ENCODE peak calls at places on chromosomes 2 and 18, in four cellular contexts. W is IMR-90; N is CD8-positive, alpha-beta memory T cell; V is A549. Q is an unnamed sample.

GRCh38 chr2:8611712-8612111 is 70.1 kb upstream of the ID2 start:
- DNase-seq in W (no peak), N (no peak), V (no peak), Q (no peak)

GRCh38 chr2:132581917-132582316 is 88.1 kb downstream of the LYPD1 start:
- DNase-seq in W (no peak), N (no peak), V (no peak), Q (no peak)

GRCh38 chr2:217664761-217665160 is 338.0 kb downstream of the TNS1 start:
- DNase-seq in W (peak), N (no peak), V (no peak), Q (no peak)

GRCh38 chr2:235690082-235690808 is 196.4 kb downstream of the AGAP1 start:
- DNase-seq in W (no peak), N (no peak), V (no peak), Q (peak)

GRCh38 chr2:62998949-62999348 is 51.7 kb upstream of the OTX1 start:
- DNase-seq in W (peak), N (no peak), V (no peak), Q (no peak)

GRCh38 chr18:80033181-80034067 is 810 bp upstream of the RBFA start:
- DNase-seq in W (peak), N (peak), V (peak), Q (no peak)

GRCh38 chr2:156565066-156565710 is 129.0 kb downstream of the GPD2 start:
- DNase-seq in W (peak), N (no peak), V (no peak), Q (no peak)

GRCh38 chr2:113098061-113098460 is 29.3 kb upstream of the IL1RN start:
- DNase-seq in W (no peak), N (no peak), V (no peak), Q (no peak)

GRCh38 chr2:200382883-200383282 is 76.4 kb downstream of the SPATS2L start:
- DNase-seq in W (no peak), N (no peak), V (no peak), Q (no peak)

GRCh38 chr2:224579411-224579810 is 5.8 kb downstream of the CUL3 start:
- DNase-seq in W (peak), N (no peak), V (no peak), Q (no peak)

GRCh38 chr2:239934571-239935171 is 90.5 kb downstream of the NDUFA10 start:
- DNase-seq in W (peak), N (peak), V (no peak), Q (peak)

GRCh38 chr18:58201728-58202405 is 157.8 kb downstream of the NEDD4L start:
- DNase-seq in W (no peak), N (no peak), V (no peak), Q (no peak)

GRCh38 chr2:20403693-20404381 is 43.0 kb upstream of the RHOB start:
- DNase-seq in W (no peak), N (no peak), V (no peak), Q (no peak)

GRCh38 chr2:113175101-113175628 is 1.4 kb downstream of the PSD4 start:
- DNase-seq in W (no peak), N (peak), V (no peak), Q (no peak)

GRCh38 chr2:173394575-173394974 is 39.9 kb downstream of the CDCA7 start:
- DNase-seq in W (no peak), N (no peak), V (no peak), Q (no peak)

GRCh38 chr2:43174368-43175186 is 51.8 kb downstream of the ZFP36L2 start:
- DNase-seq in W (no peak), N (peak), V (no peak), Q (peak)

GRCh38 chr2:215664847-215665525 is 229.1 kb upstream of the FN1 start:
- DNase-seq in W (peak), N (no peak), V (peak), Q (no peak)

GRCh38 chr2:207075456-207075855 is 90.3 kb downstream of the KLF7 start:
- DNase-seq in W (no peak), N (no peak), V (no peak), Q (no peak)

GRCh38 chr2:96661324-96661723 is 18.8 kb downstream of the FER1L5 start:
- DNase-seq in W (no peak), N (no peak), V (no peak), Q (no peak)

GRCh38 chr2:96651793-96652192 is 9.2 kb downstream of the FER1L5 start:
- DNase-seq in W (no peak), N (no peak), V (no peak), Q (no peak)

GRCh38 chr2:96655491-96655973 is 13.0 kb downstream of the FER1L5 start:
- DNase-seq in W (no peak), N (no peak), V (no peak), Q (no peak)

GRCh38 chr2:96662360-96662759 is 19.8 kb downstream of the FER1L5 start:
- DNase-seq in W (no peak), N (no peak), V (no peak), Q (no peak)

GRCh38 chr2:96656540-96656939 is 14.0 kb downstream of the FER1L5 start:
- DNase-seq in W (no peak), N (no peak), V (no peak), Q (no peak)
- H3K27ac ChIP-seq in W (no peak), N (no peak), V (no peak), Q (no peak)

DNA sequence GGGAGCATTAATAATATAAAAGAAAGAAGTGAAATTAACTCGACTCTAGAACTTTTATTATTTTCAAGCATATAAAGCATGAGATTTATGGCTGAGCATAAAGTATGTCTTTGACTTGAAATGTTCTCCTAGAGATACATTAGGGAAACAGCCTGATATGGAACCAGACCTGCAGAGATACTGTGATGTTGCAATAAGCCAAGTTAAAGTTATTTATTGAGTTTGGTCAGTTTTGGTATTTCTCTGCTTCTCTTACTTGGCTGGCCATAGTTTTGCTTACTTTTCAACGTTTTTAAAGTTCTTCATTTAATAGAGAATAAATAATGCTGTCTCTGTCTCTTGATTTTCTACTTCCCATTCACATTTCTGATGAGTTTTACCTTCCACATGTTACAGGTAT is 76.0 kb downstream of the GFPT1 start:
- DNase-seq in W (peak), N (no peak), V (no peak), Q (no peak)
- H3K27ac ChIP-seq in W (peak), N (no peak), V (no peak), Q (no peak)

GRCh38 chr18:8341481-8342230 is 267.6 kb upstream of the RAB12 start:
- DNase-seq in W (peak), N (no peak), V (peak), Q (no peak)
- H3K27ac ChIP-seq in W (peak), N (no peak), V (peak), Q (no peak)

DNA sequence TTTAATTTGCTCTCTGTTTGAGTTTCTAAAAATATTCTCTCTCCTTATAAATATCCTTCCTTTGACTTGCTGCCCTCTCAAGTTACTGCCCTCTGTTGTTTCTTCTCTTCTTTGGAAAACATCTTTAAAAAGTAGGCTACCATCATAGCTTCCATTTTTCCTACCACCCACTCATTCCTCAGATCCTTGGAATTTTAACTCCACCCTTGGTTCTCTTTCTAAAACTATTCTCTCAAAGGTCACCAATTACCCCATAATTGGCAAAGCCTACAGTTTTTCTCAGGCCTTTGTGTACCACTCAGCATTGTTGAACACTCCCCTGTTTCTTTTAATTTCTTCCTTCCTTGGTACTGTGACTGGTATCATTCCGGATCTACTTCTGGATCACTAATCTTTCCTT is 43.0 kb upstream of the ITGAV start:
- DNase-seq in W (peak), N (no peak), V (no peak), Q (no peak)
- H3K27ac ChIP-seq in W (no peak), N (no peak), V (no peak), Q (no peak)

DNA sequence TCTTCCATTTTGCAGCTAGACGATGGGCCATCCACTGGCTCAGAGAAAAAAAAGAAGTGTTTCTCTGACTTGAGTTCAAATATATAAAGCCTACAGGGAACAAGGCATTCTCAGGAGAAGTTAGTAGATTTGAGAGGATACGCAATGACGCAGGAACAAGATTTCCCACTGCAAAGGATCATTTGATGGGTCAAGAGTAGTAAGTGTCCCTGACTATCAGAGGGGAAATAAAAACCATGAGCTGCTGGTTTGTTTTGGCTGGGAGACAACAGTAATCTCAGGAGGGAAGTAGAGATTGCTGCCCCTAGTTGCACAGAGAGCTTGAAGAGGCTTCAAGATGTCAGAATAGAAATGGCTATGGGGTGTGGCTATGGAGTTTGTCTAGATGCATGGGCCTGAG is 22.3 kb upstream of the MYO1B start:
- DNase-seq in W (no peak), N (no peak), V (no peak), Q (peak)
- H3K27ac ChIP-seq in W (no peak), N (no peak), V (no peak), Q (peak)

DNA sequence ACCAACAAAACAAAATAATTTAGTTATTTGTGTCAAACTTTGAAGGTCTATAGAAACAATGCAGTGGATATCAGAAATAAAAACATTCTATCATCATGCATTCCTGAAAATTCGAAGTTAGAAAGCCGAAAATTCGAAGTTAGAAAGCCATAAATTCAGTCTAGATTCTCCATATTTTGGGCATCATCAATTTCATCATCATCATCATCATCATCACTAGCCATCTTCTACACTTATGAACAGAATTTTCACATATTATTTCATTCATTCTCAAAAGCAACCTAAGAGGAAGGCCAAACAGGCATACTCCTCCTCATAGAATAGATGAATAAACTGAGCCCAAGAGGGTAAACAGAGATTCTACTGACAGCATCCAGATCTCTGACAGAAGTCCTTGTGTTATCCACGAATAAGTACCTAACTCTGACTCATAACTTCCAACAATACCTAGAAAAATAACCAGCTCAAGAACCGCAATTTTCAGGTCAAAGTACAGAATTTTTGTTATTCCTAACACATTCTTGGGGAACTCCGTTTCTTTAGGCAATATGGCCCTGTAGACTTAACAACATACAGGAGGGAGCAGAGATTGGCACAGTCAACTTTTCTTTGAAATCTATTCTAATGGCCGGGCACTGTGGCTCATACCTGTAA is 84.7 kb downstream of the TCF4 start:
- DNase-seq in W (peak), N (no peak), V (no peak), Q (no peak)
- H3K27ac ChIP-seq in W (no peak), N (no peak), V (no peak), Q (no peak)

Q was measured in heart left ventricle.